ENCODE peak calls at places on chromosomes 16 and 17, in ten cellular contexts. One of them, this sample, is unnamed.
A peak's percentile ranks its signal among the peaks of the same experiment; 100 is the strongest.

GRCh38 chr17:5584383-5584951 is at the start of gene NLRP1:
- DNase-seq in lower leg skin: peak; percentile 98
- DNase-seq in adrenal gland: peak; percentile 77
- DNase-seq in Peyer's patch: peak; percentile 75
- DNase-seq in transverse colon: peak; percentile 89
- DNase-seq in A549: peak; percentile 31
- DNase-seq in breast epithelium: peak; percentile 62
- DNase-seq in gastrocnemius medialis: peak; percentile 79
- DNase-seq in testis: peak; percentile 62
- DNase-seq in sigmoid colon: peak; percentile 92
- DNase-seq in this sample: peak; percentile 81

GRCh38 chr16:67673712-67674580 is 7.3 kb downstream of the C16orf86 start:
- DNase-seq in testis: peak; percentile 46
- DNase-seq in adrenal gland: peak; percentile 62
- DNase-seq in breast epithelium: no peak
- DNase-seq in gastrocnemius medialis: peak; percentile 46
- DNase-seq in A549: no peak
- DNase-seq in lower leg skin: peak; percentile 93
- DNase-seq in Peyer's patch: peak; percentile 71
- DNase-seq in sigmoid colon: peak; percentile 84
- DNase-seq in transverse colon: peak; percentile 82
- DNase-seq in this sample: no peak

GRCh38 chr17:73482251-73482661 is 162.0 kb downstream of the SDK2 start:
- DNase-seq in A549: no peak
- DNase-seq in gastrocnemius medialis: no peak
- DNase-seq in adrenal gland: no peak
- DNase-seq in sigmoid colon: no peak
- DNase-seq in transverse colon: no peak
- DNase-seq in testis: no peak
- DNase-seq in lower leg skin: no peak
- DNase-seq in breast epithelium: no peak
- DNase-seq in Peyer's patch: no peak
- DNase-seq in this sample: no peak

GRCh38 chr17:17959520-17960361 is 12.5 kb downstream of the TOM1L2 start:
- DNase-seq in testis: no peak
- DNase-seq in transverse colon: no peak
- DNase-seq in breast epithelium: no peak
- DNase-seq in A549: peak; percentile 56
- DNase-seq in Peyer's patch: no peak
- DNase-seq in adrenal gland: no peak
- DNase-seq in gastrocnemius medialis: no peak
- DNase-seq in sigmoid colon: no peak
- DNase-seq in lower leg skin: no peak
- DNase-seq in this sample: no peak

GRCh38 chr16:76235426-76235825 is 41.8 kb upstream of the CNTNAP4 start:
- DNase-seq in breast epithelium: no peak
- DNase-seq in lower leg skin: no peak
- DNase-seq in A549: no peak
- DNase-seq in adrenal gland: no peak
- DNase-seq in Peyer's patch: no peak
- DNase-seq in testis: peak; percentile 65
- DNase-seq in transverse colon: no peak
- DNase-seq in sigmoid colon: no peak
- DNase-seq in gastrocnemius medialis: no peak
- DNase-seq in this sample: no peak

GRCh38 chr17:57782051-57782490 is 37.0 kb upstream of the CCDC182 start:
- DNase-seq in A549: no peak
- DNase-seq in lower leg skin: no peak
- DNase-seq in sigmoid colon: no peak
- DNase-seq in testis: no peak
- DNase-seq in adrenal gland: no peak
- DNase-seq in Peyer's patch: no peak
- DNase-seq in gastrocnemius medialis: no peak
- DNase-seq in transverse colon: no peak
- DNase-seq in breast epithelium: no peak
- DNase-seq in this sample: no peak

GRCh38 chr17:65595071-65595655 is 33.7 kb upstream of the AXIN2 start:
- DNase-seq in A549: peak; percentile 27
- DNase-seq in breast epithelium: no peak
- DNase-seq in transverse colon: no peak
- DNase-seq in adrenal gland: no peak
- DNase-seq in gastrocnemius medialis: no peak
- DNase-seq in lower leg skin: no peak
- DNase-seq in Peyer's patch: no peak
- DNase-seq in testis: no peak
- DNase-seq in sigmoid colon: no peak
- DNase-seq in this sample: no peak

GRCh38 chr16:51651061-51651466 is 500.0 kb upstream of the SALL1 start:
- DNase-seq in transverse colon: no peak
- DNase-seq in gastrocnemius medialis: no peak
- DNase-seq in A549: no peak
- DNase-seq in lower leg skin: no peak
- DNase-seq in sigmoid colon: no peak
- DNase-seq in testis: no peak
- DNase-seq in breast epithelium: no peak
- DNase-seq in Peyer's patch: no peak
- DNase-seq in adrenal gland: no peak
- DNase-seq in this sample: no peak

GRCh38 chr17:82967268-82968032 is 112.0 kb upstream of the METRNL start:
- DNase-seq in adrenal gland: no peak
- DNase-seq in gastrocnemius medialis: no peak
- DNase-seq in transverse colon: no peak
- DNase-seq in breast epithelium: no peak
- DNase-seq in testis: no peak
- DNase-seq in sigmoid colon: no peak
- DNase-seq in A549: no peak
- DNase-seq in lower leg skin: no peak
- DNase-seq in Peyer's patch: peak; percentile 16
- DNase-seq in this sample: no peak

GRCh38 chr17:42252528-42253172 is 23.5 kb downstream of the STAT5B start:
- DNase-seq in A549: no peak
- DNase-seq in sigmoid colon: no peak
- DNase-seq in gastrocnemius medialis: no peak
- DNase-seq in breast epithelium: no peak
- DNase-seq in testis: no peak
- DNase-seq in lower leg skin: no peak
- DNase-seq in adrenal gland: no peak
- DNase-seq in Peyer's patch: no peak
- DNase-seq in transverse colon: no peak
- DNase-seq in this sample: no peak

GRCh38 chr16:65546353-65546791 is 424.5 kb upstream of the CDH11 start:
- DNase-seq in A549: no peak
- DNase-seq in adrenal gland: no peak
- DNase-seq in transverse colon: no peak
- DNase-seq in lower leg skin: no peak
- DNase-seq in breast epithelium: no peak
- DNase-seq in sigmoid colon: no peak
- DNase-seq in gastrocnemius medialis: no peak
- DNase-seq in testis: no peak
- DNase-seq in Peyer's patch: no peak
- DNase-seq in this sample: no peak

GRCh38 chr16:81318711-81319110 is 3.9 kb downstream of the GAN start:
- DNase-seq in gastrocnemius medialis: no peak
- DNase-seq in testis: no peak
- DNase-seq in A549: no peak
- DNase-seq in adrenal gland: no peak
- DNase-seq in sigmoid colon: no peak
- DNase-seq in lower leg skin: no peak
- DNase-seq in Peyer's patch: no peak
- DNase-seq in breast epithelium: no peak
- DNase-seq in transverse colon: no peak
- DNase-seq in this sample: no peak

DNA sequence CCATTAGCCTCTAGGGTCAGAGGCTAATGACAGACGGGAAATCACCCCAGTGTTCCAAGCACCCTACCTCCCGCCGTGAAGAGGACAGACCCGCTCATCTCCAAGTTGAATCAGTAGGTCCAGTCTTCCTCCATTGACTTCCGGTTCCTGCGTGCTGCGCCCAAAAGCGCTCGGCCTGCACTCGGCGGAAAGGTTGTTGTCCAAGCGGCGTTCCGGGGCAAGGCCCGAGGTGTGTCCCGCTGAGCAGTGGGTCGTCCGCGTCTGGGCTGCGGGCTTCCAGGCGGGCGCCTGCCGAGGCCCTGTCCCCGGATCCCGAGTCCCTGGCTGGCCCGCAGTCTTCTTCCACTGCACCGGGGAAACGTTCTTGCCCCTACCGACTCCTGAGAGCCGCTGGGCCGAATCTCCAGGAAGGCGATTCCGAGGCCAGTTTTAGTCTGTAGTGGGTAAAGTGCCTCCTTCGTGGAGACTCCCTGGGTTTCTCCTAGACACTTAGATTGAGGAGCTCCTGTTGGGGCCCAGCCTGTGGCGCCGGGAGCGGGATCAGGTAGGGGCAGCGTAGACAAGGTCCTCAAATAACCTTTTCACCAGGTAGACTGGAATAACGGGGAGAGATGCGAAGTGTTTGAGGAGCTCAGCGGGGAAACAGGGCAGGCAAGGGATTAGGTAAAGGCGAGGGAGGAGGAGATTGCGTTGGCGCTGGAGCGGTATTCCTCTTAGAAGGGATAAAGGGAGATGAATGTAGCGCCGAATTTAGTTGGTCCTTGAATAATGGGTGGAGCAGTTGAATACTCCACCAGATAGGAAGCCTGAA is at the start of gene TEFM:
- DNase-seq in sigmoid colon: peak; percentile 91
- DNase-seq in Peyer's patch: peak; percentile 91
- DNase-seq in gastrocnemius medialis: peak; percentile 81
- DNase-seq in A549: peak; percentile 96
- DNase-seq in adrenal gland: peak; percentile 88
- DNase-seq in breast epithelium: peak; percentile 87
- DNase-seq in transverse colon: peak; percentile 91
- DNase-seq in testis: peak; percentile 91
- DNase-seq in lower leg skin: peak; percentile 97
- DNase-seq in this sample: peak; percentile 82
- TF ChIP-seq POLR2A in sigmoid colon: peak; percentile 51
- TF ChIP-seq POLR2A in Peyer's patch: peak; percentile 61
- TF ChIP-seq POLR2A in gastrocnemius medialis: peak; percentile 23
- TF ChIP-seq POLR2A in A549: peak; percentile 94
- TF ChIP-seq POLR2A in adrenal gland: peak; percentile 75
- TF ChIP-seq POLR2A in breast epithelium: no peak
- TF ChIP-seq POLR2A in transverse colon: peak; percentile 78
- TF ChIP-seq POLR2A in testis: no peak
- TF ChIP-seq POLR2A in lower leg skin: no peak
- TF ChIP-seq POLR2A in this sample: peak; percentile 88

GRCh38 chr17:21275579-21276339 is 8.8 kb upstream of the MAP2K3 start:
- DNase-seq in adrenal gland: peak; percentile 95
- DNase-seq in gastrocnemius medialis: peak; percentile 93
- DNase-seq in transverse colon: peak; percentile 97
- DNase-seq in A549: peak; percentile 82
- DNase-seq in breast epithelium: peak; percentile 90
- DNase-seq in Peyer's patch: peak; percentile 99
- DNase-seq in lower leg skin: peak; percentile 99
- DNase-seq in testis: peak; percentile 96
- DNase-seq in sigmoid colon: peak; percentile 95
- DNase-seq in this sample: peak; percentile 98
- TF ChIP-seq POLR2A in adrenal gland: peak; percentile 21
- TF ChIP-seq POLR2A in gastrocnemius medialis: peak; percentile 71
- TF ChIP-seq POLR2A in transverse colon: peak; percentile 64
- TF ChIP-seq POLR2A in A549: peak; percentile 90
- TF ChIP-seq POLR2A in breast epithelium: no peak
- TF ChIP-seq POLR2A in Peyer's patch: peak; percentile 28
- TF ChIP-seq POLR2A in lower leg skin: no peak
- TF ChIP-seq POLR2A in testis: no peak
- TF ChIP-seq POLR2A in sigmoid colon: peak; percentile 50
- TF ChIP-seq POLR2A in this sample: no peak

DNA sequence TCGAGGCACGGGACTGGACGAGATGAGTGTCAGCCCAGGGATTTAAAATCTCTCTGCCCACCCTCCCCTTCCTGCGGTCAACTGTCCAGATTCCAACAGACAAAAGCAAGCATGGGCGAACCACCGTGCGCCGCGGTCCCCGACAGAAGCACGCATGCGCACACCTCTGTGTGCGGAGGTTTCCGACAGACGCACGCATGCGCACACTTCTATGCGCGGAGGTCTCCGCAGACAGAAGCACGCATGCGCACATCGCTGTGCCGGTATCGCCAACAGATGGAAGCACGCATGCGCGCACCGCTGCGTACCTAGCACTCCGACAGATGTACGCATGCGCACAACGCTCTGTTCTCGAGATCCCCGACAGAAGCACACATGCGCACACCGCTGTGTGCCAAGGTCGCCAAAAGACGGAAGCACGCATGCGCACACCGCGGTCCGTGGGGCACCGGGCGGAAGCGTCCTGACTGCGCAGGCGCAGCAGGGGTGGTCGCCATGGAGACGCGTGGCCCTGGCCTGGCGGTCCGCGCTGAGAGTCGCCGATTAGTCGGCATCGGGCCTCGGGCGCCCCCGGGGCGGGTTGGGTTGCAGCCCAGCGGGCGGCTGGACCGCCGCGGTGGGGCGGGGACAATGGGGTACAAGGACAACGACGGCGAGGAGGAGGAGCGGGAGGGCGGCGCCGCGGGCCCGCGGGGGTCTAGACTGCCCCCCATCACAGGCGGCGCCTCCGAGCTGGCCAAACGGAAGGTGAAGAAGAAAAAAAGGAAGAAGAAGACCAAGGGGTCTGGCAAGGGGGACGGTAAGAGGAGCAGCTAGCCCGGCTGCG is 57.5 kb upstream of the RPH3AL start:
- DNase-seq in testis: peak; percentile 99
- DNase-seq in gastrocnemius medialis: peak; percentile 99
- DNase-seq in Peyer's patch: peak; percentile 100
- DNase-seq in A549: peak; percentile 100
- DNase-seq in adrenal gland: peak; percentile 100
- DNase-seq in lower leg skin: peak; percentile 100
- DNase-seq in transverse colon: peak; percentile 100
- DNase-seq in sigmoid colon: peak; percentile 100
- DNase-seq in breast epithelium: peak; percentile 100
- DNase-seq in this sample: peak; percentile 88
- TF ChIP-seq POLR2A in testis: no peak
- TF ChIP-seq POLR2A in gastrocnemius medialis: no peak
- TF ChIP-seq POLR2A in Peyer's patch: peak; percentile 49
- TF ChIP-seq POLR2A in A549: peak; percentile 95
- TF ChIP-seq POLR2A in adrenal gland: no peak
- TF ChIP-seq POLR2A in lower leg skin: no peak
- TF ChIP-seq POLR2A in transverse colon: peak; percentile 36
- TF ChIP-seq POLR2A in sigmoid colon: no peak
- TF ChIP-seq POLR2A in breast epithelium: no peak
- TF ChIP-seq POLR2A in this sample: peak; percentile 57

DNA sequence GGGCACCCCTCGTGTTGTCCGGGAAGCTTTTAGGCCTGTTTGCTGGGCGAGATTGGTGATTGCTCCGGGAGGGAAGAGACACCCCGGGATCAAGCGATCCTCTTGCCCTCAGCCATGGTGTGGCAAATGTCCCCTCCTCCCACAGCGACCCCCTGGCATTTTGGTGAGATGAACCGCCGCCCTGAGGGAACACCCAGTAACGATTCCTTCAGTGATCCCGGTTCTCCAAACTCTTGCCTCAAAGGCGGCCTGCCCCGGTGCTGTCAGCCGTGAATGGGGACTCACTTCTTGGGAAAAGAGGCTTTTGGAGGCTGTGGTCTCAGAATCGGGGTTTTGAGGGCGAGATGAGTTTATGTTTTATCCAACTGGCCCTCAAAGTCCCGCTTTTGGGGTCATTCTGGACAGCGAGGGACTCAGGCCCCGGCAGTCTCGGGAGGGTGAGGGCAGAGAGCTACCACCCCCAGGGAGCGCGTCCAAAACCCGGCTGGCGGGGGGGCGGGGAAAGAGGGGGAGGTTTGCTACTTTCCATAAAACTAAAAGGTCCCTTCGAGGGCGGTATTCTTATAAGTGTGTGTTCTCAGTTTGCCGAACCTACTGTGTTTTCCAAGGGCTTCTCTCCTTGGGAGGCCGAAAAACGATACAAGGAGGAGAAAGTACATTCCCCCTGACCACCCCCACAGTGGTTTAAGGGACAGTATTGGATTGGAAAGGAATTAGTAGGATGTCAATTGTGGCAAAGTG is 232.7 kb downstream of the MRTFB start:
- DNase-seq in testis: peak; percentile 42
- DNase-seq in sigmoid colon: no peak
- DNase-seq in gastrocnemius medialis: peak; percentile 74
- DNase-seq in Peyer's patch: no peak
- DNase-seq in lower leg skin: peak; percentile 89
- DNase-seq in transverse colon: peak; percentile 27
- DNase-seq in breast epithelium: no peak
- DNase-seq in A549: no peak
- DNase-seq in adrenal gland: peak; percentile 51
- DNase-seq in this sample: no peak
- TF ChIP-seq POLR2A in testis: no peak
- TF ChIP-seq POLR2A in sigmoid colon: no peak
- TF ChIP-seq POLR2A in gastrocnemius medialis: peak; percentile 3
- TF ChIP-seq POLR2A in Peyer's patch: no peak
- TF ChIP-seq POLR2A in lower leg skin: no peak
- TF ChIP-seq POLR2A in transverse colon: no peak
- TF ChIP-seq POLR2A in breast epithelium: no peak
- TF ChIP-seq POLR2A in A549: no peak
- TF ChIP-seq POLR2A in adrenal gland: no peak
- TF ChIP-seq POLR2A in this sample: no peak

This sample was measured in GM12891.